ENCODE peak calls at places on chromosomes 4 and X, in four cellular contexts. M, W, E and V are unnamed samples.

GRCh38 chrX:151753313-151754041 is 18.9 kb downstream of the CNGA2 start:
- DNase-seq in E (peak; percentile 68), W (peak; percentile 61), M (no peak), V (peak; percentile 20)

GRCh38 chr4:142815834-142816233 is 30.3 kb downstream of the INPP4B start:
- DNase-seq in M (no peak), E (peak; percentile 83), W (no peak), V (peak; percentile 15)

GRCh38 chrX:136198678-136199243 is 51.4 kb downstream of the FHL1 start:
- DNase-seq in E (no peak), M (no peak), W (no peak), V (no peak)

GRCh38 chrX:118325453-118325852 is 20.5 kb upstream of the WDR44 start:
- DNase-seq in E (peak; percentile 1), M (no peak), W (no peak), V (no peak)

GRCh38 chr4:150938417-150938816 is 76.7 kb downstream of the LRBA start:
- DNase-seq in M (no peak), W (no peak), E (no peak), V (no peak)

GRCh38 chrX:45633419-45633818 is 432.7 kb upstream of the DIPK2B start:
- DNase-seq in W (no peak), M (no peak), E (no peak), V (no peak)

GRCh38 chrX:10633722-10634121 is 13.3 kb upstream of the MID1 start:
- DNase-seq in E (peak; percentile 92), W (peak; percentile 51), M (no peak), V (no peak)

GRCh38 chr4:61246003-61246402 is 45.9 kb downstream of the ADGRL3 start:
- DNase-seq in E (no peak), W (no peak), M (no peak), V (no peak)

GRCh38 chr4:94889961-94890360 is 132.2 kb downstream of the BMPR1B start:
- DNase-seq in W (no peak), M (no peak), E (peak; percentile 90), V (no peak)

GRCh38 chr4:168886361-168886760 is 123.7 kb downstream of the CBR4 start:
- DNase-seq in W (no peak), M (no peak), E (peak; percentile 64), V (no peak)

GRCh38 chrX:65697173-65697572 is 29.7 kb downstream of the MSN start:
- DNase-seq in W (no peak), E (peak; percentile 50), M (no peak), V (no peak)

GRCh38 chr4:88010921-88011320 is 3.5 kb downstream of the PKD2 start:
- DNase-seq in W (no peak), E (peak; percentile 40), M (no peak), V (no peak)

GRCh38 chr4:98284640-98285046 is 23.5 kb downstream of the RAP1GDS1 start:
- DNase-seq in E (no peak), W (no peak), M (no peak), V (no peak)

GRCh38 chrX:32137525-32137924 is 1065.7 kb upstream of the FTHL17 start:
- DNase-seq in M (no peak), E (no peak), W (no peak), V (no peak)

GRCh38 chrX:45722471-45722870 is 521.8 kb upstream of the DIPK2B start:
- DNase-seq in E (no peak), W (no peak), M (no peak), V (no peak)

GRCh38 chrX:73577368-73577767 is 14.4 kb downstream of the CHIC1 start:
- DNase-seq in M (no peak), E (peak; percentile 81), W (no peak), V (no peak)

GRCh38 chrX:8738588-8739189 is 6.8 kb upstream of the ANOS1 start:
- DNase-seq in W (no peak), M (no peak), E (peak; percentile 51), V (peak; percentile 60)

GRCh38 chrX:65596270-65596669 is 61.7 kb upstream of the LAS1L start:
- DNase-seq in W (no peak), M (peak; percentile 68), E (peak; percentile 65), V (no peak)

GRCh38 chrX:109859673-109860072 is 126.6 kb upstream of the ACSL4 start:
- DNase-seq in M (no peak), E (no peak), W (no peak), V (no peak)